ENCODE peak calls at places on chromosomes 13 and 19, in nine cellular contexts. X is effector memory CD8-positive, alpha-beta T cell; Q is Panc1; L is right cardiac atrium; C is activated B cell treated with CpG ODN at 0.5 μM for 24 hours; Y is gastroesophageal sphincter; M is left cardiac atrium; T is body of pancreas; A is activated CD4-positive, alpha-beta T cell treated with anti-CD3 and anti-CD28 coated beads for 36 hours. O is an unnamed sample.

GRCh38 chr19:2607712-2608601 is 94.5 kb downstream of the GNG7 start:
- ATAC-seq in M (no peak), A (peak; percentile 76), C (peak; percentile 51), Y (no peak), T (no peak), L (no peak), X (peak; percentile 82), Q (no peak), O (peak; percentile 79)

GRCh38 chr13:76711515-76712182 is 174.6 kb downstream of the KCTD12 start:
- ATAC-seq in L (peak; percentile 93), C (no peak), T (peak; percentile 62), A (no peak), X (no peak), M (peak; percentile 94), Y (peak; percentile 88), Q (no peak), O (no peak)

GRCh38 chr19:15114153-15114540 is 6.9 kb downstream of the SYDE1 start:
- ATAC-seq in C (no peak), Q (peak; percentile 62), A (no peak), Y (no peak), X (no peak), M (peak; percentile 45), L (peak; percentile 45), T (no peak), O (no peak)

GRCh38 chr13:88979465-88980180 is 1308.5 kb downstream of the SLITRK5 start:
- ATAC-seq in M (peak; percentile 97), L (peak; percentile 81), Q (no peak), T (no peak), A (peak; percentile 74), Y (no peak), X (peak; percentile 69), C (no peak), O (no peak)

GRCh38 chr13:79833972-79834371 is 353.0 kb downstream of the NDFIP2 start:
- ATAC-seq in M (no peak), C (no peak), Y (no peak), A (no peak), X (no peak), Q (no peak), L (no peak), T (no peak), O (no peak)

GRCh38 chr19:38922482-38922881 is 8.1 kb downstream of the SARS2 start:
- ATAC-seq in Q (no peak), A (no peak), T (no peak), C (no peak), L (no peak), X (no peak), M (no peak), Y (no peak), O (no peak)

GRCh38 chr13:100381595-100382224 is 206.9 kb downstream of the GGACT start:
- ATAC-seq in M (no peak), Q (no peak), A (no peak), T (no peak), L (no peak), Y (no peak), X (no peak), C (no peak), O (no peak)

GRCh38 chr19:34996978-34997640 is 3.0 kb upstream of the GRAMD1A start:
- ATAC-seq in T (no peak), L (no peak), Q (no peak), A (no peak), X (peak; percentile 18), M (no peak), Y (no peak), C (no peak), O (no peak)

GRCh38 chr19:29105629-29106352 is 107.2 kb downstream of the UQCRFS1 start:
- ATAC-seq in L (no peak), Q (no peak), Y (no peak), C (no peak), X (no peak), T (no peak), M (no peak), A (no peak), O (no peak)

GRCh38 chr19:33522371-33522662 is 726 bp upstream of the PEPD start:
- ATAC-seq in T (no peak), M (no peak), A (no peak), L (no peak), C (no peak), Q (peak; percentile 1), X (no peak), Y (no peak), O (no peak)

GRCh38 chr13:88701551-88701950 is 1030.4 kb downstream of the SLITRK5 start:
- ATAC-seq in T (no peak), Q (no peak), M (peak; percentile 40), X (no peak), C (no peak), A (no peak), Y (peak; percentile 69), L (no peak), O (no peak)